ENCODE peak calls at places on chromosome 2, in five cellular contexts. O is Panc1; J is CD4-positive, CD25-positive, alpha-beta regulatory T cell; X is ovary; Z is lung. N is an unnamed sample.
A peak's percentile ranks its signal among the peaks of the same experiment; 100 is the strongest.

GRCh38 chr2:15352363-15352762 is 208.8 kb downstream of the NBAS start:
- DNase-seq in Z (no peak), J (no peak), X (no peak), O (no peak), N (no peak)

GRCh38 chr2:188619146-188619545 is 327.5 kb downstream of the GULP1 start:
- DNase-seq in O (no peak), J (no peak), X (no peak), Z (no peak), N (no peak)

GRCh38 chr2:18623782-18624181 is 34.4 kb upstream of the NT5C1B start:
- DNase-seq in O (no peak), J (no peak), Z (no peak), X (no peak), N (no peak)

GRCh38 chr2:113117594-113118262 is 9.7 kb upstream of the IL1RN start:
- DNase-seq in X (no peak), O (no peak), J (no peak), Z (peak; percentile 52), N (no peak)

GRCh38 chr2:157173740-157174184 is 83.7 kb upstream of the GALNT5 start:
- DNase-seq in Z (no peak), X (no peak), J (no peak), O (no peak), N (no peak)

GRCh38 chr2:191379375-191379774 is 134.2 kb downstream of the MYO1B start:
- DNase-seq in Z (no peak), O (no peak), X (no peak), J (no peak), N (no peak)

GRCh38 chr2:159351977-159352376 is 65.5 kb upstream of the WDSUB1 start:
- DNase-seq in O (no peak), Z (no peak), J (no peak), X (no peak), N (no peak)

GRCh38 chr2:67871696-67872320 is 191.0 kb downstream of the C1D start:
- DNase-seq in O (no peak), X (no peak), J (no peak), Z (no peak), N (peak; percentile 28)

GRCh38 chr2:9844581-9844980 is 1.3 kb downstream of the TAF1B start:
- DNase-seq in J (no peak), X (no peak), O (no peak), Z (no peak), N (no peak)

GRCh38 chr2:12715878-12716249 is 872 bp upstream of the TRIB2 start:
- DNase-seq in J (peak; percentile 82), X (peak; percentile 83), O (peak; percentile 65), Z (peak; percentile 82), N (peak; percentile 81)
- H3K4me3 ChIP-seq in J (peak overlapping the region; percentile 98), X (peak overlapping the region; percentile 78), O (peak overlapping the region; percentile 70), Z (peak overlapping the region; percentile 56), N (peak overlapping the region; percentile 96)

GRCh38 chr2:24047703-24048033 is 477 bp upstream of the WDCP start:
- DNase-seq in X (no peak), Z (no peak), J (no peak), O (no peak), N (no peak)
- H3K4me3 ChIP-seq in X (no peak overlapping the region), Z (no peak overlapping the region), J (peak overlapping the region; percentile 51), O (peak overlapping the region; percentile 94), N (peak overlapping the region; percentile 8)

GRCh38 chr2:178247255-178247654 is 52.9 kb downstream of the OSBPL6 start:
- DNase-seq in J (no peak), X (no peak), O (no peak), Z (no peak), N (no peak)
- H3K4me3 ChIP-seq in J (no peak overlapping the region), X (no peak overlapping the region), O (no peak overlapping the region), Z (no peak overlapping the region), N (no peak overlapping the region)

GRCh38 chr2:151478011-151478410 is 68.3 kb downstream of the RIF1 start:
- DNase-seq in O (no peak), Z (no peak), J (no peak), X (no peak), N (no peak)
- H3K4me3 ChIP-seq in O (no peak overlapping the region), Z (no peak overlapping the region), J (no peak overlapping the region), X (no peak overlapping the region), N (no peak overlapping the region)

DNA sequence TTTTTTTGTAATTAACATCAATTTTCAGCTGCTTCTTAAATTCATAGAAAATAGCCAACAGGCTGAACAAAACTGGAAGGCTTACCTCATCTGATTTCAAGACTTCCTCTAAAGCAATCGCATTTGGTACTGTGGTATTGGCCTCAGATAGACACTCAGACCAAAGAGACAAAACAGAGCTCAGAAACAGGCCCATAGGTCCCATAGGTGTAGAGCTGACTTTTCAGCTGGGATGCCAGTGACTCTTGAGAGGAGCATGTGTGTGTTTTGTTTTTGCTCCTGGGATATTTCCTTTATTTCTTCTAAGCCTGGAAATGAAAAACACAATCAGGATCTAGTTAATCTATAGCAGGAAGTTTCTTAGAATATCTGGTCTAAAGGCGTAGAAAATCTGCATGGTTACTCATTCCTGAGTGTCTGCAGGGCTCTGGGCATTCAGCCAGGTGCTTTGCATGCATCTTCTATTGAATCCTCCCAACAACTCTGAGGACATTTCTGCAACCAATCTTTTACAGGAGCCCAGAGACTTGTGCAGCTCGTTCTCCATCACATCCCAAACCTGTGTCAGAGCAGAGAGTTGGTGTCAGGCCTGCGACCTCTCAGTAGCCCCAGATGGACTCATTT is 190.8 kb downstream of the RTP5 start:
- DNase-seq in J (no peak), Z (no peak), O (no peak), X (no peak), N (no peak)
- H3K4me3 ChIP-seq in J (no peak overlapping the region), Z (no peak overlapping the region), O (no peak overlapping the region), X (no peak overlapping the region), N (no peak overlapping the region)